ENCODE peak calls at places on chromosomes 4 and X, in seven cellular contexts. J is posterior cingulate gyrus; K is stimulated activated CD8-positive, alpha-beta memory T cell treated with anti-CD3 and anti-CD28 coated beads, Interleukin-12 subunit alpha, Interleukin-12 subunit beta, amount 100 ng/mL, for 4 hours; Z is NCI-H1436; X is retinal pigment epithelial cell; U is GM12865; E is stimulated activated CD4-positive, alpha-beta T cell treated with anti-CD3 and anti-CD28 coated beads, Interleukin-2, amount 100 ng/mL, for 48 hours. R is an unnamed sample.

GRCh38 chrX:66176134-66176533 is 12.1 kb downstream of the HEPH start:
- DNase-seq in U (no peak), K (no peak), E (no peak), X (no peak), Z (no peak), J (no peak), R (no peak)

GRCh38 chr4:20520901-20521300 is 179.4 kb upstream of the PACRGL start:
- DNase-seq in Z (no peak), X (peak), J (no peak), K (no peak), E (no peak), U (no peak), R (no peak)

GRCh38 chr4:170226288-170226687 is 136.5 kb upstream of the AADAT start:
- DNase-seq in Z (no peak), K (no peak), E (no peak), X (no peak), U (no peak), J (no peak), R (no peak)

GRCh38 chr4:41509411-41510008 is 28.4 kb upstream of the LIMCH1 start:
- DNase-seq in E (no peak), J (peak), K (no peak), X (peak), U (no peak), Z (no peak), R (no peak)

GRCh38 chrX:22097295-22097694 is 65.2 kb downstream of the PHEX start:
- DNase-seq in Z (no peak), J (no peak), X (no peak), U (no peak), K (no peak), E (no peak), R (no peak)

GRCh38 chrX:6313356-6313755 is 84.7 kb upstream of the NLGN4X start:
- DNase-seq in Z (no peak), J (no peak), E (no peak), U (no peak), K (no peak), X (no peak), R (no peak)

GRCh38 chr4:85543832-85544231 is 68.9 kb downstream of the ARHGAP24 start:
- DNase-seq in K (no peak), X (no peak), J (no peak), Z (no peak), U (no peak), E (no peak), R (no peak)

GRCh38 chr4:139761461-139761860 is 95.8 kb downstream of the MGST2 start:
- DNase-seq in X (no peak), U (peak), E (no peak), K (no peak), Z (no peak), J (no peak), R (no peak)

GRCh38 chrX:131704136-131704695 is 160.3 kb downstream of the OR13H1 start:
- DNase-seq in K (peak), U (peak), X (peak), J (peak), E (peak), Z (peak), R (no peak)

GRCh38 chr4:158758142-158758541 is 10.7 kb upstream of the FNIP2 start:
- DNase-seq in E (no peak), X (no peak), K (no peak), J (no peak), Z (no peak), U (no peak), R (no peak)

GRCh38 chrX:11540532-11541377 is 125.0 kb downstream of the ARHGAP6 start:
- DNase-seq in K (no peak), X (no peak), J (no peak), U (peak), E (no peak), Z (no peak), R (no peak)

GRCh38 chr4:26197018-26197779 is 123.6 kb upstream of the RBPJ start:
- DNase-seq in X (peak), E (peak), U (peak), Z (no peak), J (no peak), K (peak), R (peak)

GRCh38 chr4:180542445-180543100 is 1700.6 kb upstream of the TENM3 start:
- DNase-seq in Z (no peak), E (no peak), J (no peak), U (no peak), K (no peak), X (peak), R (no peak)

GRCh38 chr4:94446386-94446785 is 5.4 kb upstream of the PDLIM5 start:
- DNase-seq in E (no peak), K (no peak), X (no peak), Z (no peak), U (no peak), J (no peak), R (no peak)

GRCh38 chr4:140642674-140643437 is 74.1 kb upstream of the UCP1 start:
- DNase-seq in X (no peak), Z (no peak), E (no peak), K (no peak), J (no peak), U (no peak), R (no peak)

GRCh38 chr4:133059117-133059516 is 90.0 kb upstream of the PCDH10 start:
- DNase-seq in K (no peak), Z (no peak), U (no peak), J (no peak), E (no peak), X (no peak), R (no peak)

GRCh38 chr4:138669479-138670165 is 346.0 kb upstream of the NOCT start:
- DNase-seq in K (no peak), J (no peak), E (no peak), X (no peak), Z (no peak), U (peak), R (no peak)

GRCh38 chr4:34720563-34720962 is 1523.8 kb downstream of the ARAP2 start:
- DNase-seq in J (no peak), Z (no peak), K (no peak), E (no peak), X (no peak), U (peak), R (no peak)

GRCh38 chr4:106347167-106347566 is 21.4 kb downstream of the GIMD1 start:
- DNase-seq in K (no peak), J (no peak), X (no peak), U (no peak), Z (no peak), E (no peak), R (no peak)

GRCh38 chrX:13258725-13259124 is 61.1 kb downstream of the ATXN3L start:
- DNase-seq in K (no peak), E (no peak), J (no peak), X (no peak), Z (no peak), U (peak), R (no peak)

GRCh38 chrX:104922206-104922621 is 298.3 kb downstream of the TEX13A start:
- DNase-seq in X (peak), K (no peak), E (peak), U (peak), Z (peak), J (no peak), R (peak)

GRCh38 chrX:106608016-106608415 is 3.8 kb upstream of the RADX start:
- DNase-seq in U (no peak), E (no peak), K (no peak), X (no peak), J (peak), Z (peak), R (peak)

GRCh38 chr4:162645381-162645780 is 481.6 kb upstream of the FSTL5 start:
- DNase-seq in E (no peak), U (no peak), Z (no peak), J (no peak), X (peak), K (no peak), R (no peak)

GRCh38 chr4:130563185-130563890 is 1467.4 kb downstream of the C4orf33 start:
- DNase-seq in Z (peak), X (peak), U (no peak), J (peak), E (no peak), K (no peak), R (no peak)

GRCh38 chr4:61202100-61202637 is 2.0 kb downstream of the ADGRL3 start:
- DNase-seq in E (no peak), Z (no peak), U (no peak), J (peak), K (no peak), X (no peak), R (no peak)

GRCh38 chr4:32748498-32748897 is 2028.3 kb downstream of the PCDH7 start:
- DNase-seq in U (no peak), Z (no peak), J (no peak), E (no peak), K (no peak), X (no peak), R (no peak)

R was measured in activated naive CD8-positive, alpha-beta T cell treated with anti-CD3 and anti-CD28 coated beads for 36 hours.